ENCODE peak calls at places on chromosomes 4 and X, in nine cellular contexts. One of them, this sample, is unnamed.

GRCh38 chrX:132093239-132093860 is 34.5 kb downstream of the FRMD7 start:
- DNase-seq in heart left ventricle: no peak
- DNase-seq in GM12891: no peak
- DNase-seq in GM12878: no peak
- DNase-seq in GM12892: no peak
- DNase-seq in stomach: no peak
- DNase-seq in ovary: no peak
- DNase-seq in uterus: no peak
- DNase-seq in body of pancreas: no peak
- DNase-seq in this sample: no peak

GRCh38 chr4:52588097-52588496 is 71.0 kb downstream of the USP46 start:
- DNase-seq in heart left ventricle: peak
- DNase-seq in GM12891: peak
- DNase-seq in GM12878: no peak
- DNase-seq in GM12892: peak
- DNase-seq in stomach: no peak
- DNase-seq in ovary: no peak
- DNase-seq in uterus: peak
- DNase-seq in body of pancreas: peak
- DNase-seq in this sample: no peak

GRCh38 chrX:21503593-21503992 is 129.4 kb downstream of the CNKSR2 start:
- DNase-seq in heart left ventricle: no peak
- DNase-seq in GM12891: no peak
- DNase-seq in GM12878: no peak
- DNase-seq in GM12892: no peak
- DNase-seq in stomach: no peak
- DNase-seq in ovary: no peak
- DNase-seq in uterus: no peak
- DNase-seq in body of pancreas: no peak
- DNase-seq in this sample: no peak

GRCh38 chrX:122219735-122220134 is 964.3 kb upstream of the GRIA3 start:
- DNase-seq in heart left ventricle: no peak
- DNase-seq in GM12891: no peak
- DNase-seq in GM12878: no peak
- DNase-seq in GM12892: no peak
- DNase-seq in stomach: no peak
- DNase-seq in ovary: no peak
- DNase-seq in uterus: no peak
- DNase-seq in body of pancreas: no peak
- DNase-seq in this sample: no peak

GRCh38 chr4:8306511-8307021 is 37.0 kb downstream of the HTRA3 start:
- DNase-seq in heart left ventricle: peak
- DNase-seq in GM12891: no peak
- DNase-seq in GM12878: no peak
- DNase-seq in GM12892: no peak
- DNase-seq in stomach: no peak
- DNase-seq in ovary: no peak
- DNase-seq in uterus: peak
- DNase-seq in body of pancreas: peak
- DNase-seq in this sample: peak

GRCh38 chr4:62460329-62460728 is 1260.2 kb downstream of the ADGRL3 start:
- DNase-seq in heart left ventricle: no peak
- DNase-seq in GM12891: no peak
- DNase-seq in GM12878: no peak
- DNase-seq in GM12892: no peak
- DNase-seq in stomach: no peak
- DNase-seq in ovary: no peak
- DNase-seq in uterus: no peak
- DNase-seq in body of pancreas: no peak
- DNase-seq in this sample: no peak

GRCh38 chr4:1793940-1794808 is 1.1 kb downstream of the FGFR3 start:
- DNase-seq in heart left ventricle: no peak
- DNase-seq in GM12891: no peak
- DNase-seq in GM12878: no peak
- DNase-seq in GM12892: no peak
- DNase-seq in stomach: no peak
- DNase-seq in ovary: no peak
- DNase-seq in uterus: no peak
- DNase-seq in body of pancreas: no peak
- DNase-seq in this sample: no peak

GRCh38 chrX:115372026-115372610 is 82.6 kb downstream of the LUZP4 start:
- DNase-seq in heart left ventricle: no peak
- DNase-seq in GM12891: no peak
- DNase-seq in GM12878: no peak
- DNase-seq in GM12892: no peak
- DNase-seq in stomach: no peak
- DNase-seq in ovary: no peak
- DNase-seq in uterus: no peak
- DNase-seq in body of pancreas: no peak
- DNase-seq in this sample: no peak

GRCh38 chr4:26413595-26413994 is 76.7 kb downstream of the CCKAR start:
- DNase-seq in heart left ventricle: no peak
- DNase-seq in GM12891: no peak
- DNase-seq in GM12878: no peak
- DNase-seq in GM12892: no peak
- DNase-seq in stomach: no peak
- DNase-seq in ovary: no peak
- DNase-seq in uterus: no peak
- DNase-seq in body of pancreas: no peak
- DNase-seq in this sample: no peak

GRCh38 chrX:97026406-97026805 is 142.7 kb downstream of the RPA4 start:
- DNase-seq in heart left ventricle: no peak
- DNase-seq in GM12891: no peak
- DNase-seq in GM12878: no peak
- DNase-seq in GM12892: no peak
- DNase-seq in stomach: no peak
- DNase-seq in ovary: no peak
- DNase-seq in uterus: no peak
- DNase-seq in body of pancreas: no peak
- DNase-seq in this sample: no peak

GRCh38 chrX:46601283-46601682 is 27.7 kb downstream of the CHST7 start:
- DNase-seq in heart left ventricle: no peak
- DNase-seq in GM12891: no peak
- DNase-seq in GM12878: no peak
- DNase-seq in GM12892: no peak
- DNase-seq in stomach: no peak
- DNase-seq in ovary: no peak
- DNase-seq in uterus: no peak
- DNase-seq in body of pancreas: no peak
- DNase-seq in this sample: no peak

GRCh38 chr4:185925910-185926360 is 113.9 kb upstream of the SORBS2 start:
- DNase-seq in heart left ventricle: peak
- DNase-seq in GM12891: no peak
- DNase-seq in GM12878: no peak
- DNase-seq in GM12892: no peak
- DNase-seq in stomach: no peak
- DNase-seq in ovary: no peak
- DNase-seq in uterus: no peak
- DNase-seq in body of pancreas: no peak
- DNase-seq in this sample: no peak

GRCh38 chr4:123304151-123305021 is 92.2 kb upstream of the SPRY1 start:
- DNase-seq in heart left ventricle: peak
- DNase-seq in GM12891: no peak
- DNase-seq in GM12878: no peak
- DNase-seq in GM12892: no peak
- DNase-seq in stomach: no peak
- DNase-seq in ovary: no peak
- DNase-seq in uterus: no peak
- DNase-seq in body of pancreas: no peak
- DNase-seq in this sample: no peak

GRCh38 chrX:2383735-2384134 is 117.0 kb downstream of the DHRSX start:
- DNase-seq in heart left ventricle: no peak
- DNase-seq in GM12891: no peak
- DNase-seq in GM12878: no peak
- DNase-seq in GM12892: no peak
- DNase-seq in stomach: peak
- DNase-seq in ovary: no peak
- DNase-seq in uterus: no peak
- DNase-seq in body of pancreas: no peak
- DNase-seq in this sample: no peak

GRCh38 chr4:158938462-158939044 is 164.3 kb upstream of the RAPGEF2 start:
- DNase-seq in heart left ventricle: no peak
- DNase-seq in GM12891: no peak
- DNase-seq in GM12878: no peak
- DNase-seq in GM12892: no peak
- DNase-seq in stomach: no peak
- DNase-seq in ovary: no peak
- DNase-seq in uterus: no peak
- DNase-seq in body of pancreas: peak
- DNase-seq in this sample: no peak

GRCh38 chr4:3111461-3111860 is 37.0 kb downstream of the HTT start:
- DNase-seq in heart left ventricle: no peak
- DNase-seq in GM12891: no peak
- DNase-seq in GM12878: no peak
- DNase-seq in GM12892: no peak
- DNase-seq in stomach: no peak
- DNase-seq in ovary: no peak
- DNase-seq in uterus: no peak
- DNase-seq in body of pancreas: no peak
- DNase-seq in this sample: peak

GRCh38 chr4:180942367-180942916 is 1300.8 kb upstream of the TENM3 start:
- DNase-seq in heart left ventricle: no peak
- DNase-seq in GM12891: no peak
- DNase-seq in GM12878: no peak
- DNase-seq in GM12892: no peak
- DNase-seq in stomach: no peak
- DNase-seq in ovary: no peak
- DNase-seq in uterus: no peak
- DNase-seq in body of pancreas: no peak
- DNase-seq in this sample: no peak

GRCh38 chrX:129957241-129958099 is 25.0 kb upstream of the BCORL1 start:
- DNase-seq in heart left ventricle: peak
- DNase-seq in GM12891: no peak
- DNase-seq in GM12878: peak
- DNase-seq in GM12892: peak
- DNase-seq in stomach: peak
- DNase-seq in ovary: peak
- DNase-seq in uterus: peak
- DNase-seq in body of pancreas: peak
- DNase-seq in this sample: no peak
- TF ChIP-seq POLR2A in heart left ventricle: no peak
- TF ChIP-seq POLR2A in GM12891: peak
- TF ChIP-seq POLR2A in GM12878: peak
- TF ChIP-seq POLR2A in GM12892: peak
- TF ChIP-seq POLR2A in stomach: no peak
- TF ChIP-seq POLR2A in ovary: no peak
- TF ChIP-seq POLR2A in uterus: no peak
- TF ChIP-seq POLR2A in body of pancreas: peak
- TF ChIP-seq POLR2A in this sample: no peak

GRCh38 chrX:155026727-155027508 is at the start of gene FUNDC2:
- DNase-seq in heart left ventricle: peak
- DNase-seq in GM12891: peak
- DNase-seq in GM12878: peak
- DNase-seq in GM12892: peak
- DNase-seq in stomach: peak
- DNase-seq in ovary: peak
- DNase-seq in uterus: peak
- DNase-seq in body of pancreas: peak
- DNase-seq in this sample: peak
- TF ChIP-seq POLR2A in heart left ventricle: no peak
- TF ChIP-seq POLR2A in GM12891: peak
- TF ChIP-seq POLR2A in GM12878: peak
- TF ChIP-seq POLR2A in GM12892: peak
- TF ChIP-seq POLR2A in stomach: no peak
- TF ChIP-seq POLR2A in ovary: peak
- TF ChIP-seq POLR2A in uterus: peak
- TF ChIP-seq POLR2A in body of pancreas: peak
- TF ChIP-seq POLR2A in this sample: no peak

DNA sequence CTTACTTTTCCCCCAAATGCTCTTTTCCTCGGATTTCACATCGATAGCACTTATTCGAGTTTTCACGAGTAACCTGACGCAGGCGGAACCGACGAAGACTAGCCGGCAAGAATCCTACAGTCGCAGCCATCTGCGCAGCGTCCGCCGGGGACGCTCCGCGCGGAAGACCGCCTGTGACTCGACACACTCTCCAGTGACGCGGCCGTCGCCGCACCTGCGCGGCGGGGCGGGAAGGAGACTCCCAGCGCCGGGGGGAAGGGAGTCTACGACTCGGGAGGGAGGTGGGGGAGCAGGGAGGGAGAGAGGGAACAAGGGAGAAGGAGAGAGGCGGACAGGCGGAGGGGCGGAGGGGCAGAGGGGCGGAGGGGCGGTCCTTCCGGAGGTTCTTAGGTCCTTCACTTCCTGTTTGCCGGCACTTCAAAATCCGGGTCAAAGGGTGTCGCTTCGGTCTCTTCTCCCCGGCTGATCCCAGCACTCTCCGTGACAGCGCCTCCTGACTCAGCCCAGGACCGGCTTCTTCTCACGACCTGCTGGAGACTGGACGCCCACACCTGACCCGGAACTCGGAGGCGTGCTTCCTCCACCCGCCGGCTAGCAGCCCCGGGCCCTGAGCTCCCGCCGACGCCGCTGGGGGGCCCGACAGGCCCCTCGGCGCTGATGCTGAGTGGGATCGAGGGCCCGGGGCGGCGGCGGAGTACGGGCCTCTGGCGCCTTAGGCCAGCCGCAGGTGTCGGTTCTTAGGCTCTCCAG is at the start of gene USP38:
- DNase-seq in heart left ventricle: peak
- DNase-seq in GM12891: peak
- DNase-seq in GM12878: peak
- DNase-seq in GM12892: peak
- DNase-seq in stomach: peak
- DNase-seq in ovary: peak
- DNase-seq in uterus: peak
- DNase-seq in body of pancreas: peak
- DNase-seq in this sample: peak
- TF ChIP-seq POLR2A in heart left ventricle: no peak
- TF ChIP-seq POLR2A in GM12891: peak
- TF ChIP-seq POLR2A in GM12878: peak
- TF ChIP-seq POLR2A in GM12892: peak
- TF ChIP-seq POLR2A in stomach: no peak
- TF ChIP-seq POLR2A in ovary: peak
- TF ChIP-seq POLR2A in uterus: peak
- TF ChIP-seq POLR2A in body of pancreas: peak
- TF ChIP-seq POLR2A in this sample: peak

DNA sequence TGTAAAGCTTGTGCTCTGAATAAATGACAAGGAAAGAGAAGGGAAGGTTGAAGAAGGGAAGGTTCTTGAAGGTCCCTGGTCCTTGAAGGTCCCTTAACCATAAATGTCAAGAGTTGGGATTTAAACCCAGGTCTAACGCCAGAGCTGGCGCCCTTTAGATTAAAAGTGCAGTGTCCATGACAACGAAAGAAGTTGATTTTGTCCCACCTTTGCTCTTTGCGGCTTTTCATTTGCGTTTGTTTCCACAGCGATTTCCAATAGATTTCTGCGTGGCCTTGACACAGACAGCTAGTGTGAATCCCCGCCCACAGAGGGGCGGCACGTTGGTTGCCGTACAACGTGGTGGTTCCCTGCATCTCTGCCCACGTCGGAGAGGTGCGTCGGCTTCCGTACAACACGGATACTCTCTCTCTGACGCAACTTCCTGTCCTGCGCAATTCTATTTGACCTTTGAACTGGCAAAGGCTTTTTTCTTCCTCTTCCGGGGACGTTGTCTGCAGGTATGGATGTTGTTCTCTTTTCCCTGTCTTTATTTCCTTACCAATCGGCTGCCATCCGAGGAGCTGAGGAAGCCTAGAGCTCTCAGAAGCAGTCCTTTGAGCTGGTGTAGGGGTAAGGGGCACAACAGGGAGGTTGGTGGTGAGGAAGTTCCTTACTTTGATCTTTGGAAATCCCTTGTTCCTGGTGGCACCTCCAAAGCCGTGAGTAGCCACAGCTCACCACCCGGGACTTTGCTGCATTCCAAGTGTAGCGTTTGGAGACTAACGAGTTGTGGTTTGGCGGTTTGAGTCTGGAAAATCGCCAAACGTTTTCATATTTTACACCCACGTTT is at the start of gene RPL34:
- DNase-seq in heart left ventricle: peak
- DNase-seq in GM12891: peak
- DNase-seq in GM12878: peak
- DNase-seq in GM12892: peak
- DNase-seq in stomach: peak
- DNase-seq in ovary: peak
- DNase-seq in uterus: peak
- DNase-seq in body of pancreas: peak
- DNase-seq in this sample: peak
- TF ChIP-seq POLR2A in heart left ventricle: no peak
- TF ChIP-seq POLR2A in GM12891: peak
- TF ChIP-seq POLR2A in GM12878: peak
- TF ChIP-seq POLR2A in GM12892: peak
- TF ChIP-seq POLR2A in stomach: no peak
- TF ChIP-seq POLR2A in ovary: peak
- TF ChIP-seq POLR2A in uterus: peak
- TF ChIP-seq POLR2A in body of pancreas: peak
- TF ChIP-seq POLR2A in this sample: peak